ENCODE peak calls at places on chromosome 16, in seven cellular contexts. M, Z, F, P, A, R and H are unnamed samples.
A peak's percentile ranks its signal among the peaks of the same experiment; 100 is the strongest.

GRCh38 chr16:85057948-85058347 is 30.4 kb downstream of the KIAA0513 start:
- DNase-seq in R (no peak), P (no peak), Z (no peak), A (no peak), M (no peak), F (no peak), H (no peak)

GRCh38 chr16:87344931-87345631 is 27.9 kb upstream of the C16orf95 start:
- DNase-seq in R (no peak), A (no peak), M (peak; percentile 40), F (no peak), Z (no peak), P (no peak), H (no peak)

GRCh38 chr16:57886427-57886826 is 84.1 kb upstream of the KIFC3 start:
- DNase-seq in A (no peak), F (no peak), Z (no peak), R (no peak), P (no peak), M (no peak), H (no peak)

GRCh38 chr16:80350066-80350465 is 190.7 kb upstream of the DYNLRB2 start:
- DNase-seq in A (no peak), F (no peak), R (no peak), P (no peak), M (no peak), Z (no peak), H (no peak)

GRCh38 chr16:1466968-1467521 is 7.8 kb downstream of the CLCN7 start:
- DNase-seq in A (no peak), R (no peak), Z (no peak), F (no peak), P (no peak), M (no peak), H (no peak)

GRCh38 chr16:88970539-88971065 is 6.4 kb downstream of the CBFA2T3 start:
- DNase-seq in A (no peak), M (no peak), F (no peak), R (no peak), P (no peak), Z (no peak), H (no peak)

GRCh38 chr16:66383551-66383950 is 17.1 kb downstream of the CDH5 start:
- DNase-seq in Z (no peak), A (no peak), F (no peak), M (no peak), P (no peak), R (no peak), H (peak; percentile 39)

GRCh38 chr16:71591917-71592316 is 15.0 kb upstream of the TAT start:
- DNase-seq in R (no peak), M (no peak), F (no peak), Z (no peak), P (no peak), A (no peak), H (no peak)

GRCh38 chr16:64174327-64174726 is 947.5 kb downstream of the CDH11 start:
- DNase-seq in A (no peak), R (no peak), P (no peak), F (no peak), Z (no peak), M (no peak), H (no peak)

GRCh38 chr16:84379008-84379730 is 10.8 kb downstream of the ATP2C2 start:
- DNase-seq in P (no peak), Z (no peak), A (no peak), M (no peak), F (no peak), R (no peak), H (no peak)

GRCh38 chr16:23026777-23027362 is 122.4 kb downstream of the USP31 start:
- DNase-seq in M (no peak), A (no peak), P (no peak), F (no peak), R (no peak), Z (no peak), H (no peak)

GRCh38 chr16:13970708-13971422 is 50.9 kb downstream of the ERCC4 start:
- DNase-seq in Z (no peak), A (no peak), F (no peak), R (no peak), P (no peak), M (no peak), H (no peak)

GRCh38 chr16:492211-492875 is 35.2 kb upstream of the CAPN15 start:
- DNase-seq in P (no peak), Z (no peak), M (no peak), A (no peak), R (no peak), F (no peak), H (no peak)

GRCh38 chr16:5575846-5576245 is 478.3 kb upstream of the EEF2KMT start:
- DNase-seq in P (no peak), F (no peak), A (no peak), M (no peak), R (no peak), Z (no peak), H (no peak)

GRCh38 chr16:89922884-89923639 is at the start of gene TUBB3:
- DNase-seq in F (no peak), A (no peak), P (peak; percentile 61), M (no peak), Z (peak; percentile 69), R (no peak), H (no peak)

GRCh38 chr16:88580371-88580770 is 10.2 kb downstream of the ZC3H18 start:
- DNase-seq in Z (no peak), P (no peak), M (no peak), F (no peak), A (no peak), R (no peak), H (no peak)

GRCh38 chr16:5451641-5452040 is 354.0 kb upstream of the EEF2KMT start:
- DNase-seq in A (no peak), M (no peak), F (no peak), R (no peak), P (no peak), Z (no peak), H (no peak)

GRCh38 chr16:63983401-63983800 is 1138.5 kb downstream of the CDH11 start:
- DNase-seq in A (no peak), R (no peak), F (no peak), Z (no peak), P (no peak), M (no peak), H (no peak)

GRCh38 chr16:56451753-56452689 is 667 bp downstream of the OGFOD1 start:
- DNase-seq in F (peak; percentile 3), A (peak; percentile 81), Z (peak; percentile 38), P (no peak), M (no peak), R (no peak), H (peak; percentile 79)

GRCh38 chr16:50741225-50741807 is 570 bp upstream of the CYLD start:
- DNase-seq in M (no peak), A (peak; percentile 68), P (no peak), F (no peak), R (no peak), Z (no peak), H (peak; percentile 70)

GRCh38 chr16:64437706-64438329 is 684.0 kb downstream of the CDH11 start:
- DNase-seq in R (no peak), P (no peak), M (no peak), F (no peak), Z (no peak), A (no peak), H (no peak)

GRCh38 chr16:8908779-8909468 is 26.8 kb downstream of the LITAFD start:
- DNase-seq in P (no peak), R (no peak), F (no peak), A (no peak), Z (no peak), M (no peak), H (no peak)

GRCh38 chr16:71404364-71404763 is 37.5 kb downstream of the TLE7 start:
- DNase-seq in Z (no peak), A (no peak), P (no peak), R (no peak), M (no peak), F (no peak), H (no peak)

GRCh38 chr16:31460582-31461002 is 1.3 kb downstream of the ARMC5 start:
- DNase-seq in F (no peak), A (peak; percentile 60), Z (no peak), R (no peak), M (no peak), P (peak; percentile 67), H (peak; percentile 58)